ENCODE peak calls at places on chromosome 1, in nine cellular contexts. K, I, M, V, Y, S, U, T and R are unnamed samples.

GRCh38 chr1:92755541-92756351 is 29.2 kb downstream of the EVI5 start:
- DNase-seq in K (peak; percentile 88), I (no peak), Y (no peak), T (no peak), S (no peak), V (no peak), U (no peak), M (no peak), R (peak; percentile 39)

GRCh38 chr1:181133441-181133951 is 45.0 kb downstream of the IER5 start:
- DNase-seq in V (no peak), S (no peak), Y (no peak), I (no peak), K (no peak), M (no peak), T (no peak), U (no peak), R (no peak)

GRCh38 chr1:232501174-232501573 is 128.8 kb downstream of the SIPA1L2 start:
- DNase-seq in I (no peak), U (no peak), S (no peak), Y (no peak), M (no peak), K (no peak), V (no peak), T (no peak), R (no peak)

GRCh38 chr1:41391834-41392527 is 30.7 kb downstream of the FOXO6 start:
- DNase-seq in K (no peak), Y (no peak), S (no peak), M (no peak), U (no peak), I (no peak), T (no peak), V (no peak), R (no peak)

GRCh38 chr1:234683856-234684632 is 74.1 kb upstream of the IRF2BP2 start:
- DNase-seq in M (peak; percentile 77), Y (peak; percentile 95), I (no peak), V (no peak), T (peak; percentile 58), S (no peak), U (no peak), K (peak; percentile 86), R (peak; percentile 93)

GRCh38 chr1:229221106-229222019 is 49.5 kb upstream of the RAB4A start:
- DNase-seq in V (no peak), S (no peak), I (peak; percentile 84), M (no peak), K (peak; percentile 88), U (no peak), T (peak; percentile 58), Y (peak; percentile 90), R (peak; percentile 37)

GRCh38 chr1:148354284-148354869 is 128.7 kb downstream of the PPIAL4G start:
- DNase-seq in T (no peak), I (no peak), M (no peak), U (no peak), K (no peak), V (no peak), Y (no peak), S (no peak), R (no peak)

GRCh38 chr1:218546314-218546713 is 201.2 kb downstream of the TGFB2 start:
- DNase-seq in T (peak; percentile 43), S (no peak), U (no peak), I (no peak), V (no peak), K (peak; percentile 26), M (no peak), Y (no peak), R (peak; percentile 24)

GRCh38 chr1:206859082-206859491 is 6.3 kb upstream of the IL20 start:
- DNase-seq in T (no peak), S (no peak), M (no peak), K (peak; percentile 42), I (no peak), U (no peak), Y (peak; percentile 30), V (no peak), R (no peak)

GRCh38 chr1:3917761-3918160 is 17.7 kb upstream of the C1orf174 start:
- DNase-seq in M (no peak), V (no peak), Y (no peak), T (no peak), K (no peak), S (no peak), I (no peak), U (no peak), R (no peak)

DNA sequence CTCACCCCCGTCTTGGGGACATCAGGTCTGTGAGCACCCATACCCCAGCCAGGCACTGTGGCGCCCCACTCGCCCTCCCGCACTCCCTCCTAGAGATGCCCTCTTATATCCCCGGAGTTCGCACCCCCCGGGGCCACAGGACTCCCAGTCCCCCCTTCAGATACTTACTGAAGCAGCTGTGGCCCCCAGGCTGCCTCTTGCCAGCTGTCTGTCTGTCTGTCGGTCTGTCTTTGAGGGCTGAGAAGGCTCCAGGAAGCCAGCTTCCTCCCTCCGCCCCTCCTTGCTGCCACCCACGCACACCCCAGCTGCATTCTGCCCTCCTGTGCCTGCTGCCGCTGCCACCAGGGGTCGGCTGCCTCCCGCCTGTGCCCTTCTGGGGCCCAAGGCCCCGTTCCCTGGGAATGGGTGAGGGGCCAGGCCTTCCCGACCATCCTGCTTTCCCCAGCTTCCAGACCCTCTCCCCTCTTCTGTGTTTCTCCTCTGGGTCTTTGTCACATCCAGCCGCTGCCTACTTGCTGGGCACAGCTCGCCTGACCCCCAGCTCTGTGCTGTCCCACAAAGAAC is at the start of gene PTPN7:
- DNase-seq in Y (peak; percentile 42), U (peak; percentile 95), T (no peak), S (no peak), I (no peak), K (no peak), M (no peak), V (peak; percentile 73), R (no peak)
- TF ChIP-seq CTCF in Y (no peak), U (peak; percentile 92), T (no peak), S (no peak), I (no peak), K (no peak), M (no peak), V (peak; percentile 59), R (no peak)

GRCh38 chr1:31869473-31869872 is 53.7 kb upstream of the SPOCD1 start:
- DNase-seq in M (no peak), I (no peak), U (no peak), K (no peak), S (no peak), Y (no peak), V (no peak), T (no peak), R (no peak)

GRCh38 chr1:31870086-31870736 is 54.4 kb upstream of the SPOCD1 start:
- DNase-seq in K (no peak), M (no peak), U (no peak), Y (no peak), T (no peak), V (no peak), S (no peak), I (no peak), R (no peak)

GRCh38 chr1:31871703-31872102 is 55.9 kb upstream of the SPOCD1 start:
- DNase-seq in S (no peak), U (no peak), I (peak; percentile 1), Y (no peak), M (no peak), T (no peak), V (no peak), K (no peak), R (no peak)

GRCh38 chr1:31875636-31876236 is 59.9 kb upstream of the SPOCD1 start:
- DNase-seq in V (no peak), U (no peak), M (no peak), I (no peak), S (no peak), Y (no peak), T (no peak), K (no peak), R (no peak)

GRCh38 chr1:31872658-31873636 is 57.1 kb upstream of the SPOCD1 start:
- DNase-seq in U (peak; percentile 19), Y (no peak), V (no peak), T (no peak), I (no peak), S (no peak), K (peak; percentile 17), M (no peak), R (no peak)
- H3K4me3 ChIP-seq in U (no peak overlapping the region), Y (no peak overlapping the region), V (no peak overlapping the region), T (no peak overlapping the region), I (no peak overlapping the region), S (no peak overlapping the region), K (no peak overlapping the region), M (no peak overlapping the region), R (no peak overlapping the region)

GRCh38 chr1:216124382-216124781 is 298.9 kb downstream of the USH2A start:
- DNase-seq in I (no peak), K (no peak), V (no peak), S (no peak), Y (no peak), M (no peak), T (no peak), U (no peak), R (no peak)

GRCh38 chr1:216114180-216114579 is 309.1 kb downstream of the USH2A start:
- DNase-seq in S (no peak), V (no peak), K (no peak), Y (no peak), I (no peak), T (no peak), U (no peak), M (no peak), R (no peak)

GRCh38 chr1:216119600-216119999 is 303.6 kb downstream of the USH2A start:
- DNase-seq in M (no peak), I (peak; percentile 23), U (no peak), Y (peak; percentile 2), K (peak; percentile 45), V (no peak), S (no peak), T (peak; percentile 38), R (peak; percentile 45)
- TF ChIP-seq CTCF in M (no peak), I (peak; percentile 65), U (peak; percentile 40), Y (peak; percentile 16), K (peak; percentile 50), V (no peak), S (no peak), T (peak; percentile 61), R (peak; percentile 68)

GRCh38 chr1:2601721-2602303 is 15.2 kb downstream of the PRXL2B start:
- DNase-seq in K (no peak), V (no peak), T (no peak), S (no peak), I (no peak), Y (no peak), M (no peak), U (no peak), R (no peak)
- H3K4me3 ChIP-seq in K (no peak overlapping the region), V (no peak overlapping the region), T (no peak overlapping the region), S (no peak overlapping the region), I (no peak overlapping the region), Y (no peak overlapping the region), M (no peak overlapping the region), U (no peak overlapping the region), R (no peak overlapping the region)